ENCODE peak calls at places on chromosomes 4 and X, in nine cellular contexts. I is astrocyte of the spinal cord, S is pancreas, Y is HCT116, Q is body of pancreas, L is OCI-LY7, Z is fibroblast of villous mesenchyme, E is GM06990, K is HFF-Myc. V is an unnamed sample.

GRCh38 chrX:150587585-150588503 is 19.4 kb downstream of the MTM1 start:
- DNase-seq in S (no peak), Z (peak), Y (no peak), I (no peak), Q (peak), L (peak), K (no peak), E (no peak), V (peak)

GRCh38 chrX:81957900-81958545 is 756.1 kb downstream of the SH3BGRL start:
- DNase-seq in L (no peak), Y (no peak), S (no peak), Q (no peak), K (no peak), E (no peak), Z (no peak), I (no peak), V (no peak)

GRCh38 chrX:48981178-48981577 is 9.5 kb upstream of the KCND1 start:
- DNase-seq in E (no peak), S (no peak), Y (no peak), Z (no peak), Q (no peak), L (no peak), I (no peak), K (no peak), V (no peak)

GRCh38 chr4:37450911-37451310 is 206.4 kb downstream of the NWD2 start:
- DNase-seq in I (no peak), Y (no peak), Z (no peak), Q (peak), E (no peak), K (no peak), S (peak), L (no peak), V (no peak)

GRCh38 chr4:168162604-168163003 is 70.3 kb downstream of the ANXA10 start:
- DNase-seq in S (no peak), Z (no peak), K (no peak), Y (no peak), E (no peak), Q (peak), I (peak), L (no peak), V (peak)

GRCh38 chrX:34341258-34341657 is 209.1 kb upstream of the FAM47A start:
- DNase-seq in Z (no peak), Q (no peak), Y (no peak), K (no peak), S (no peak), I (no peak), L (no peak), E (no peak), V (peak)

GRCh38 chr4:37788782-37789181 is 37.7 kb upstream of the PGM2 start:
- DNase-seq in L (no peak), Q (no peak), S (no peak), Y (no peak), E (no peak), Z (no peak), K (no peak), I (no peak), V (no peak)

GRCh38 chr4:139669859-139670258 is 4.2 kb downstream of the MGST2 start:
- DNase-seq in E (no peak), K (no peak), L (no peak), Y (no peak), Z (no peak), Q (no peak), S (no peak), I (no peak), V (no peak)

GRCh38 chr4:139900964-139901376 is 235.4 kb downstream of the MGST2 start:
- DNase-seq in L (no peak), S (no peak), Y (no peak), I (no peak), K (no peak), Q (no peak), E (no peak), Z (no peak), V (no peak)

GRCh38 chr4:186699298-186699697 is 24.4 kb downstream of the FAT1 start:
- DNase-seq in Y (no peak), E (no peak), S (peak), K (no peak), L (no peak), I (no peak), Q (peak), Z (no peak), V (no peak)

GRCh38 chr4:106258145-106259045 is 57.6 kb downstream of the TBCK start:
- DNase-seq in S (no peak), L (no peak), Y (no peak), Z (peak), E (no peak), I (peak), K (no peak), Q (no peak), V (no peak)

GRCh38 chr4:176841730-176842129 is 49.0 kb upstream of the VEGFC start:
- DNase-seq in K (peak), E (no peak), I (peak), S (no peak), Q (no peak), L (no peak), Y (no peak), Z (peak), V (peak)

GRCh38 chr4:148442830-148443549 is 776 bp upstream of the NR3C2 start:
- DNase-seq in I (no peak), S (no peak), L (peak), Y (no peak), Z (no peak), Q (no peak), E (no peak), K (no peak), V (peak)

GRCh38 chrX:57156397-57157049 is 19.3 kb upstream of the SPIN2A start:
- DNase-seq in Z (peak), Y (peak), K (no peak), S (no peak), E (no peak), L (peak), Q (peak), I (peak), V (peak)

GRCh38 chr4:75232546-75232945 is 281.7 kb downstream of the RCHY1 start:
- DNase-seq in Y (no peak), Q (no peak), E (no peak), S (no peak), K (no peak), Z (peak), L (no peak), I (no peak), V (no peak)

GRCh38 chr4:98930311-98930865 is 1.5 kb upstream of the EIF4E start:
- DNase-seq in E (no peak), L (no peak), Q (no peak), Z (peak), Y (no peak), I (no peak), S (no peak), K (no peak), V (no peak)

GRCh38 chrX:25020391-25021131 is 4.8 kb upstream of the ARX start:
- DNase-seq in Y (no peak), Q (no peak), Z (no peak), S (no peak), L (peak), K (no peak), E (peak), I (no peak), V (no peak)

GRCh38 chr4:145216532-145216931 is 36.1 kb upstream of the OTUD4 start:
- DNase-seq in L (peak), Y (peak), S (no peak), Z (peak), E (no peak), K (no peak), Q (no peak), I (peak), V (peak)

GRCh38 chr4:72951628-72952027 is 117.9 kb downstream of the COX18 start:
- DNase-seq in Z (no peak), Q (no peak), I (peak), E (no peak), Y (no peak), L (no peak), S (no peak), K (no peak), V (no peak)

GRCh38 chr4:175905939-175906338 is 93.9 kb upstream of the GPM6A start:
- DNase-seq in K (no peak), E (no peak), L (no peak), Q (no peak), S (no peak), Z (no peak), I (no peak), Y (no peak), V (no peak)

GRCh38 chr4:113293043-113293560 is 243.6 kb downstream of the ANK2 start:
- DNase-seq in Q (no peak), I (peak), L (no peak), Z (peak), K (no peak), Y (no peak), S (no peak), E (no peak), V (peak)
- H3K4me3 ChIP-seq in Q (no peak), I (no peak), L (no peak), Z (no peak), K (no peak), Y (no peak), S (no peak), E (no peak), V (no peak)

GRCh38 chrX:14377427-14377826 is 151.9 kb upstream of the GLRA2 start:
- DNase-seq in E (no peak), L (no peak), Y (no peak), Z (no peak), I (no peak), Q (no peak), S (no peak), K (no peak), V (no peak)

GRCh38 chrX:14380044-14380443 is 149.3 kb upstream of the GLRA2 start:
- DNase-seq in Z (no peak), Y (no peak), S (no peak), Q (no peak), K (no peak), L (no peak), I (no peak), E (no peak), V (no peak)
- TF ChIP-seq CTCF in Z (no peak), Y (no peak), S (no peak), Q (no peak), K (no peak), L (no peak), I (no peak), E (no peak), V (no peak)

GRCh38 chr4:184385705-184386141 is 88.6 kb downstream of the IRF2 start:
- DNase-seq in Y (no peak), Q (peak), S (no peak), E (no peak), K (no peak), I (no peak), L (no peak), Z (no peak), V (peak)

GRCh38 chr4:184384810-184385557 is 89.4 kb downstream of the IRF2 start:
- DNase-seq in S (no peak), K (no peak), I (no peak), Z (no peak), Y (no peak), E (no peak), L (peak), Q (no peak), V (no peak)

GRCh38 chr4:184384056-184384809 is 90.1 kb downstream of the IRF2 start:
- DNase-seq in Q (peak), Y (no peak), K (peak), I (peak), L (peak), Z (peak), E (peak), S (peak), V (peak)

GRCh38 chr4:184382189-184382846 is 92.0 kb downstream of the IRF2 start:
- DNase-seq in L (peak), E (no peak), S (no peak), Q (no peak), K (no peak), Y (no peak), I (no peak), Z (no peak), V (no peak)

GRCh38 chr4:184383497-184384055 is 90.8 kb downstream of the IRF2 start:
- DNase-seq in S (peak), Z (peak), K (peak), E (no peak), L (no peak), I (peak), Q (peak), Y (peak), V (peak)
- H3K4me3 ChIP-seq in S (no peak), Z (peak), K (peak), E (peak), L (peak), I (peak), Q (no peak), Y (peak), V (peak)

DNA sequence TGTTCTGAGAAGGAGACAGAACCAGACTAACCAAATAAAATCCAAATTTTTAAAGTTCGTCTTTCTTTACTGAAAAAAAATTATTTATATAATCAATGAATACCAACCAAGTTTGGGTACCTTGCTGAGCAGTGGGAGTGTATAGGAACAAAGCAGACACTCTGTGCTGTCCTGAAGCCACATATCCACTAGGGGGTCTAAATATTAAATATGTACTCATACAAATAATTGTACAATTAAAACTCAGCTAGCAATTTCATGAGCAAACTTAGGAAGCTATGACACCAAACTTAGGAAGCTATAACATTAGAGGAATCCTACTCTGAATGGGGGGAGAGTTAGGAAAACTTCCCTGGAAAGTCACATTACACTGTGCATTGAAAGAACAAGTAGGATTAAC is 582.0 kb upstream of the EPHA5 start:
- DNase-seq in S (no peak), I (no peak), Q (no peak), E (no peak), Z (no peak), Y (no peak), K (no peak), L (no peak), V (peak)
- TF ChIP-seq CTCF in S (no peak), I (peak), Q (no peak), E (no peak), Z (no peak), Y (no peak), K (no peak), L (peak), V (peak)

GRCh38 chr4:137531121-137531520 is 1.2 kb downstream of the PCDH18 start:
- DNase-seq in Y (no peak), L (no peak), Q (no peak), K (no peak), Z (peak), I (peak), S (no peak), E (no peak), V (peak)
- H3K4me3 ChIP-seq in Y (no peak), L (no peak), Q (no peak), K (peak), Z (peak), I (peak), S (no peak), E (no peak), V (peak)

DNA sequence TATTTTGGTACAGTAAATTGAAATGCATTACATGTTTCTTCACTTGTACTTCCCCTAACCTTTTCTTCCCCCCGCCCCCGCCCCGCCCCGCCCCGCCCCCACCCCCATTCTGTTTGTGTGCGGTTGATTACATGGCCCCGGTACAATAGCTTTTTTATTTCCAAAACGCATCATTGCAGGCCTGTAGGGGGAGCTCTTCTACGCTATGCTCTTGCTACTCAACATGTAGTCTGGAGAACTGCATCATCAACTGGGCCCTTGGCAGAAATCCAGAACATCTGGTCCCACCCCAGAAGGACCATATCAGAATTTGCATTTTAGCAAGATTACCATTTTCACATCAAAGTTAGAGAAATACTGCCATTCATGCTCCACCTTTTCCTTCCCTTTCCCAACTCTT is 333.3 kb upstream of the DDX53 start:
- DNase-seq in K (peak), Q (no peak), I (peak), Y (peak), Z (no peak), L (peak), S (no peak), E (no peak), V (peak)
- TF ChIP-seq CTCF in K (peak), Q (no peak), I (peak), Y (peak), Z (peak), L (no peak), S (no peak), E (peak), V (peak)

GRCh38 chr4:94598758-94599157 is 147.0 kb downstream of the PDLIM5 start:
- DNase-seq in K (no peak), L (no peak), S (no peak), Y (no peak), Z (no peak), Q (no peak), I (no peak), E (no peak), V (no peak)

GRCh38 chr4:94605241-94605640 is 152.5 kb upstream of the BMPR1B start:
- DNase-seq in L (no peak), S (no peak), Y (no peak), I (no peak), Q (no peak), K (no peak), Z (no peak), E (no peak), V (peak)

GRCh38 chr4:94603170-94603747 is 151.5 kb downstream of the PDLIM5 start:
- DNase-seq in Y (no peak), I (peak), S (no peak), Q (no peak), E (no peak), K (peak), Z (peak), L (no peak), V (peak)
- H3K4me3 ChIP-seq in Y (no peak), I (no peak), S (no peak), Q (no peak), E (no peak), K (no peak), Z (no peak), L (no peak), V (no peak)

DNA sequence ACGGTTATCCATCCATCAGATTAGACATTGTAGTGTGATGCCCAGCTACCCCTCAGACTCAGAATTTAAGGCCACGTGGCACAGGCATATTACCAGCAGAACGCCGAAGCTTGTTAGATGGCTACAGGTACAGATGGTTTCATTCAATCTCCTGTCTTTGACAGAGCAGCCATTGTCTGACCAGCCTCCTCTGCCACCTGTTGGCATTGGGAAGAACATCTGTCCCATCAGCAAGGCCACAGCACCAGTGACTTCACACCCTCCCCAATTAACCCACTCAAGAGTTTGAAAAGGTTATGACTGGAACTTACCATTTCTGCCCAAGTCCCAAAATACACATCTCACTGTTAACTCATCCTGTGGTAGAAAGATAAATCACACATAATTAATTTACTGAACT is 22.0 kb upstream of the PHKA2 start:
- DNase-seq in K (no peak), Y (no peak), L (peak), Q (no peak), Z (no peak), I (no peak), S (no peak), E (no peak), V (no peak)
- TF ChIP-seq CTCF in K (no peak), Y (peak), L (peak), Q (no peak), Z (no peak), I (no peak), S (no peak), E (peak), V (no peak)